ENCODE peak calls at places on chromosomes 1 and 21, in nine cellular contexts. E is fibroblast of mammary gland, F is AG04450, K is H9, P is endodermal cell, H is dorsolateral prefrontal cortex, I is osteocyte, O is pancreas, L is fibroblast of lung. A is an unnamed sample.

GRCh38 chr1:241715435-241715834 is 63.4 kb downstream of the WDR64 start:
- DNase-seq in K (no peak), I (no peak), L (no peak), E (no peak), O (no peak), F (no peak), H (no peak), P (no peak), A (no peak)

GRCh38 chr21:37455504-37455911 is 88.9 kb downstream of the DYRK1A start:
- DNase-seq in O (no peak), K (no peak), P (no peak), E (no peak), I (no peak), L (peak), H (no peak), F (no peak), A (no peak)

GRCh38 chr1:51019811-51020210 is 49.8 kb downstream of the CDKN2C start:
- DNase-seq in I (no peak), O (no peak), H (no peak), E (peak), L (peak), K (no peak), P (no peak), F (no peak), A (no peak)

GRCh38 chr1:3524571-3525203 is 70.2 kb downstream of the ARHGEF16 start:
- DNase-seq in P (no peak), O (no peak), K (no peak), H (no peak), I (no peak), E (no peak), L (no peak), F (no peak), A (no peak)

GRCh38 chr1:169550294-169550693 is 36.0 kb downstream of the F5 start:
- DNase-seq in I (no peak), O (no peak), P (peak), F (no peak), E (peak), H (no peak), K (no peak), L (peak), A (no peak)

GRCh38 chr1:66552829-66553228 is 18.9 kb downstream of the SGIP1 start:
- DNase-seq in H (no peak), K (peak), O (no peak), L (peak), E (peak), F (no peak), I (no peak), P (peak), A (no peak)

GRCh38 chr1:238892612-238893011 is 493.8 kb upstream of the CHRM3 start:
- DNase-seq in K (no peak), H (no peak), I (no peak), F (no peak), P (no peak), E (no peak), O (no peak), L (no peak), A (no peak)

GRCh38 chr1:109805486-109806180 is 41.9 kb upstream of the EPS8L3 start:
- DNase-seq in P (peak), F (no peak), O (peak), H (peak), E (no peak), I (no peak), K (peak), L (no peak), A (no peak)

GRCh38 chr1:62436039-62436465 is 797 bp upstream of the USP1 start:
- DNase-seq in L (no peak), I (peak), O (peak), H (peak), K (no peak), F (no peak), P (peak), E (no peak), A (peak)

GRCh38 chr1:166836733-166837132 is 2.5 kb upstream of the POGK start:
- DNase-seq in K (no peak), H (no peak), L (no peak), O (no peak), P (no peak), I (no peak), E (no peak), F (no peak), A (no peak)

GRCh38 chr1:29639156-29639736 is 402.9 kb downstream of the PTPRU start:
- DNase-seq in O (no peak), L (no peak), K (no peak), F (no peak), H (no peak), E (no peak), P (peak), I (peak), A (no peak)

GRCh38 chr1:236494082-236494481 is 29.7 kb upstream of the LGALS8 start:
- DNase-seq in H (no peak), I (no peak), P (no peak), O (no peak), K (no peak), E (no peak), F (no peak), L (no peak), A (no peak)

GRCh38 chr1:109241841-109242301 is 7.5 kb upstream of the CELSR2 start:
- DNase-seq in L (peak), K (peak), E (no peak), O (no peak), H (no peak), I (no peak), P (no peak), F (no peak), A (no peak)

GRCh38 chr1:10962483-10962882 is 50.0 kb upstream of the TARDBP start:
- DNase-seq in P (no peak), F (no peak), I (no peak), E (no peak), K (no peak), H (no peak), L (no peak), O (peak), A (no peak)

GRCh38 chr1:8344893-8345507 is 27.1 kb downstream of the SLC45A1 start:
- DNase-seq in H (no peak), I (no peak), F (no peak), E (no peak), O (no peak), L (no peak), P (no peak), K (peak), A (no peak)

GRCh38 chr1:96236156-96236739 is 485.3 kb upstream of the PTBP2 start:
- DNase-seq in K (no peak), E (peak), I (no peak), L (peak), F (peak), O (no peak), P (peak), H (no peak), A (peak)

GRCh38 chr21:14533555-14534400 is 12.3 kb downstream of the SAMSN1 start:
- DNase-seq in P (no peak), F (no peak), L (peak), K (no peak), I (no peak), O (no peak), E (peak), H (no peak), A (no peak)

DNA sequence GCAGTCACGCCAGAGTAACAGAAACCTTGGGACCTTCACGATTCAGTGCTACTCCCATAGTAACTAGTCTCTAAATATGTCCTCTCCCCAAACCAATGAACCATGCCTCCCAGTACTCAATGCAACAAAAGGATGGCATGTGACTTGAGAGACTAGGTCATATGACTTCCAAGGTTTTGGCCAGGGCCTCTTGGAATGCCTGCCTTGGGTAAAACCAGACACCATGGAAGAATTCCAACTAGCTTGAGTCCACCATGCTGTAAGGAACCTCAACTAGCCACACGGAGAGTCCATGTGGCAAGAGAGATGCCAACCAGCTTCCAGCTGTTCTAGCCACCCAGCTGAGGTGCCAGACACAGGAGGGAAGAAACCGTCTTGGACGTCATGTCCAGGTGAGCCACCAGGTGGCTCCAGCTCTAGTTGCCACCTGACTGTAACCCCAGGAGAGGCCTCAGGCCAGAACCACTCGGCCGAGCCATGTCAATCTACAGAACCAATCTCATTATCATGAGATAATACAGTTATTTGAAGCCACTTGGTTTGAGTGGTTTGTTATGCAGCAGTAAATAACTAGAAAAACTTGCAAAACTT is 115.0 kb downstream of the SYF2 start:
- DNase-seq in I (no peak), F (no peak), H (no peak), P (peak), K (peak), L (no peak), O (no peak), E (no peak), A (no peak)
- TF ChIP-seq CTCF in I (peak), F (no peak), H (no peak), P (peak), K (peak), L (no peak), O (no peak), E (peak), A (no peak)

DNA sequence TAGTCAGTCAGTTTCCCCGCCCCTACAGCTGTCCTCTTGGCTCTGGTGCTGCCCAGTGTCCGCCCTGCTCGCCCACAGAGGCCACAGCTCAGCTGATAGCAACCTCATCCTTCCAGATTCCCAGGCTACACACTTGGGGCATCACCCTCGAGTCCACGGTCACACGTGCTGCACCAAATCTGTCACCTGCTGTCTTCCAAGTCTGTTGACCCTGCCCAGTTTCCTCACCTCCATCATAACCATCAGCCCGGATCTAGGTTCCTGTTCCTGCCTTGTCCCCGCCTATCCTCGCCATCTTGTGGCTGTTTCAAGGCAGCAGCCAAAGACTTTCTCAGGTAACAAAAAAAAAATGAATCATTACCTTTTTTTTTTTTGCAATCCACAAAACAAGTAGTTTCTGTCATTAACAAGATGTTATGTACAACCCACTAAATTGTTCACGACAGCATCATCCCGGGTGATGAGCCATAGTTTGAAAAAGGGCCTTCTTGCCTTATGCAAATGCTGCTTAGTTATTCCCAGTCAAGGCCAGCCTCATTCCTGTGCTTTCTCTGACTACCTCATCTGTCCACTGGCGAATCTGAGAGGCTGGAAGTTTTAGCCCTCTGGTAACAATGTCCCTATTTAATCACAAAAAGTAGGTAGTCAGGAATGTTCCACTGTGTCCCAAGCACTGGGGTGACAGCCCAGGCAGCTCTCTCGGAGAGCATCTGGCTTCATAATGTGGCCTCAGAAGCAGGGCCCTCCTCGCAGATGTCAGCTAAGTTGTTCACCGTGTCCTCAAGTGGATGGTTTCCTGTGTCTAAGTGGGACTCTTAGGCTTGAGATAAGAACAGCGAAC is 4.9 kb upstream of the MIIP start:
- DNase-seq in E (peak), I (no peak), F (no peak), K (peak), O (no peak), H (no peak), P (peak), L (no peak), A (no peak)
- TF ChIP-seq CTCF in E (peak), I (no peak), F (peak), K (peak), O (no peak), H (no peak), P (peak), L (no peak), A (no peak)

DNA sequence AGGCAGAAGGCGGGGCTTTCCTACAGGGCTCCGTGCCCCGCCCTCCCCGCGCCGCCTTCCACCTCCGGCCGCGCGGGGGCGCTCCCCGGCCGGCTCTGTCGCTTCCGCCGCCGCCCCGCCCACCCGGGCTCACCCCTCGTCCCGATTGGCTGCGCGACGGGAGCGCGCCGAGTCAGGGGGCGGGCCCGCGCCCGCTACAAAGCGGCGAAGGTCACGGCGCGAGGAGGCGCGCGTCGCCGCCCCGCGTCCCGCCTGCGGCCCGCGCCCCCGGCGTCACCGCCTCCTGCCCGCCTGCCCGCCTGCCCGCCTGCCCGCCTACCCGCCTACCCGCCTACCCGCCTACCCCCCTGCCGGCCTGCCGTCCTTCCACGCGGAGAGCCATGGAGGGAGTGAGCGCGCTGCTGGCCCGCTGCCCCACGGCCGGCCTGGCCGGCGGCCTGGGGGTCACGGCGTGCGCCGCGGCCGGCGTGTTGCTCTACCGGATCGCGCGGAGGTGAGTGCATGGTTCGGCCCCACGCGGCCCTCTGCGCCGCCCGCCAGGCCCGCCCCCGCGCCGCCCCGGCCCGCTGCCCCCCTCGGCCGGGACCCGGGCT is at the start of gene TMEM201:
- DNase-seq in K (peak), L (peak), H (peak), F (peak), I (peak), P (peak), O (peak), E (peak), A (peak)
- TF ChIP-seq CTCF in K (peak), L (peak), H (peak), F (peak), I (peak), P (peak), O (peak), E (no peak), A (peak)

GRCh38 chr1:155000475-155000724 is 2.2 kb upstream of the ZBTB7B start:
- DNase-seq in E (no peak), O (no peak), K (no peak), I (no peak), P (no peak), F (no peak), L (no peak), H (no peak), A (no peak)

GRCh38 chr1:154998818-154999650 is 3.6 kb upstream of the ZBTB7B start:
- DNase-seq in K (peak), I (no peak), F (no peak), O (peak), P (peak), L (peak), H (no peak), E (peak), A (peak)

GRCh38 chr1:154999651-155000474 is 2.7 kb upstream of the ZBTB7B start:
- DNase-seq in K (peak), F (no peak), O (no peak), I (no peak), L (no peak), E (no peak), P (peak), H (no peak), A (no peak)

GRCh38 chr1:154996966-154997701 is 3.7 kb downstream of the LENEP start:
- DNase-seq in E (no peak), H (no peak), K (peak), I (no peak), P (no peak), O (no peak), F (no peak), L (no peak), A (no peak)

DNA sequence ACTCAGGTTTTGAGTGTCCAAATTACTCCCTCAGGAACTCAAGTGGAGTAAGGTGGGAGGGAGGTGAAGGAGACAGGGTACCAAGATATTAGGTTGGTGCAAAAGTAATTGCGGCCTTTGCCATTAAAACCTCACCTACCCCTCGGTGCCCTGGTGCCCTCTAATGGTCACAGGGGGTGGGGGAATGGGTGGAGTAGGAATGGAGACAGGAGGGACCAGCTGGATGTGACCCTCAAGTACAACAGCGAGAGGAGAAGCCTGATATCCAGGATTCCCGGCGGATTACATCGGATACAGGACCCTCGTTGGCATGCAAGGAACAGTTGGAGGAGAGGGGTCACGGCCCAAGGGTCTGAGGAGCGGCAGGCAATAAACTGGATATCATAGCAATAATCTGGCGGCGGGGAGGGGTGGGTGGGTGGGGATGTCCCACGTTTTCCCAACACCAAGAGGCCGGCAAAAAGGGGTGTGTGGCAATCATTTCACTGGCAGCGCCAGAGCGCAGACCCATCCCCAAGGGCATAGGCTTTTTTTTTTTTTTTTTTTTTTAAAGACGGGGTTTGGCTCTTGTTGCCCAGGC is 4.3 kb upstream of the ZBTB7B start:
- DNase-seq in K (peak), I (no peak), F (no peak), E (no peak), O (no peak), H (no peak), L (no peak), P (no peak), A (no peak)
- TF ChIP-seq CTCF in K (peak), I (no peak), F (no peak), E (no peak), O (no peak), H (no peak), L (no peak), P (peak), A (peak)

GRCh38 chr1:41492341-41492848 is 7.9 kb upstream of the EDN2 start:
- DNase-seq in K (peak), L (no peak), H (no peak), E (peak), O (peak), F (no peak), P (peak), I (no peak), A (no peak)
- TF ChIP-seq CTCF in K (peak), L (peak), H (peak), E (peak), O (peak), F (peak), P (peak), I (peak), A (peak)

DNA sequence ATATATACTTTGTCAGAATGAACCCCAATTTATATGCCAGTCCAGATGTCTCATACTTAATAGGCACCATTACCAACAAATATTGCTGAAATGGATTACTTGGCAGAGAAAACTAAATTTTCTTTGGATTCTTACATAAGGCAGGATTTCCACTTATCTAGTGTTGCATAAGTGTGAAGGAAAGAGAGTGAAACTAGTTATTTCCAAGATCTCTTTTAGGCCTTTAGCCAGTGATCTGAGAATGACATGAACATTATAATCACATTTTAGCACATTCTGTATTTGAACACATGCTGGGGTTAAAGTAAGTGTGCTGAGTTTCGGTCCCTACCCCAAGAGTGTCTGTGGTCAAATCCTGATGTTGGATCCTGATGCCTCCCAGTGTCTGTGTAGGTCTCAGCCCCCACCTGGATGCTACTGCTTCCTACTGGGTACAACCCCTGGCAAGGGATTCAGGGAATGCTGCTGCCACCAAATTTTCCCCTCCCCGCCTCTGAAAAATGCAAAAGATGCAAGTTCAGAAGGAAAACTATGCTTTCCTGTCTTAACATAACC is 11.2 kb downstream of the DDAH1 start:
- DNase-seq in O (no peak), L (no peak), F (no peak), H (no peak), P (no peak), I (no peak), E (no peak), K (no peak), A (no peak)
- TF ChIP-seq CTCF in O (no peak), L (no peak), F (no peak), H (no peak), P (no peak), I (no peak), E (no peak), K (no peak), A (no peak)

DNA sequence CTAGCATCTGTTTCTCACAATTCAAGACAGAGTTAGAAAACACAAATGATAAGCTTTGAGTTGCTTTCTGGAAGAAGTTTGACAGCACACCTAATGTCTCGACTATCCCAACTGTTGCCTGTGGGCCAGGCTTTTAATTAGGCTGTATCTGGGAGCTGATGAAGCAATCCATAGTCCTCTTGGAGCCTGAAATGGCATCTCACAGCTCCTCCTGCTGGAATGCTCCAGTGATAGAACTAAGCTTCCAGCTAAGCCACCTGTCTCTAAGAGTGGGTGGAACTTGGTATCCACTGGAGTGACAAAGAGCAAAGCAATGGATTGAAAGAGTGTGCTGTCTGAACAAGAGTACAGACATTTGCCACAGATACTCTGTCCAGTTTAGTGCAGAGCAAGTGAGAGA is 605.3 kb upstream of the NR5A2 start:
- DNase-seq in P (peak), K (peak), L (peak), H (no peak), E (peak), F (peak), I (no peak), O (no peak), A (no peak)
- TF ChIP-seq CTCF in P (peak), K (peak), L (peak), H (no peak), E (peak), F (peak), I (peak), O (no peak), A (peak)

DNA sequence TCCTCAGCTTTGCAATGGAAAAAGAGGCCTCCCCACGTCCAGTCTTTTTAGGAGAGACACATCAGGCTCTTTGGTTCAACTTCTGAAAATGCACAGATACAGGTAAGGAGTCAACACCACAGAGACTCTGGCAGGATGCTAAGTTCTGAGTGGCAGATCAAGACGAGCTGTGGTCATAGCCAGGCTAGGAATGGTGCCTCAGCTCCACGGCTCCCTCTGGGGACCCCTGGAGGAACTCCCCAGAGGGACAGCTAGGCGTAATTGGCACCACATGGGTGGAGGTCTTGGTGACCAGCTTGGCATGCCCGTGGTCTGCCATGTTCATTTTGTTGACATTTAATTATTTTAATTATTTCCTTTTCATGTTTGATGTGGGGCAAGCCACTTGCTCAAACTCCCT is 206.1 kb downstream of the KAZN start:
- DNase-seq in O (no peak), H (no peak), L (no peak), I (no peak), K (peak), F (no peak), E (no peak), P (peak), A (no peak)
- TF ChIP-seq CTCF in O (no peak), H (no peak), L (peak), I (no peak), K (peak), F (peak), E (peak), P (peak), A (no peak)

GRCh38 chr1:184041731-184042130 is 4.2 kb upstream of the COLGALT2 start:
- DNase-seq in K (no peak), H (no peak), P (no peak), L (no peak), E (no peak), F (no peak), I (no peak), O (no peak), A (no peak)
- TF ChIP-seq CTCF in K (no peak), H (no peak), P (no peak), L (no peak), E (no peak), F (no peak), I (no peak), O (no peak), A (no peak)